ENCODE peak calls at places on chromosomes 5 and 9, in four cellular contexts. E, I, O and C are unnamed samples.

GRCh38 chr5:36491860-36492259 is 114.5 kb upstream of the SLC1A3 start:
- DNase-seq in E (no peak), I (no peak), O (no peak), C (no peak)

GRCh38 chr5:174829511-174829864 is 105.1 kb downstream of the MSX2 start:
- DNase-seq in E (no peak), I (no peak), O (no peak), C (no peak)

GRCh38 chr5:56290378-56291057 is 57.4 kb upstream of the ANKRD55 start:
- DNase-seq in E (no peak), I (no peak), O (no peak), C (no peak)

GRCh38 chr9:94159069-94159915 is 75.0 kb downstream of the PTPDC1 start:
- DNase-seq in E (no peak), I (no peak), O (no peak), C (no peak)

GRCh38 chr5:41176952-41177351 is 36.4 kb downstream of the C6 start:
- DNase-seq in E (peak; percentile 82), I (no peak), O (no peak), C (no peak)

GRCh38 chr5:167511-167910 is 23.8 kb upstream of the LRRC14B start:
- DNase-seq in E (peak; percentile 14), I (no peak), O (no peak), C (no peak)

GRCh38 chr9:134319306-134320194 is 6.7 kb upstream of the RXRA start:
- DNase-seq in E (no peak), I (no peak), O (no peak), C (no peak)

GRCh38 chr9:98256632-98257218 is 1.3 kb upstream of the TBC1D2 start:
- DNase-seq in E (no peak), I (no peak), O (peak; percentile 50), C (no peak)

GRCh38 chr5:154565123-154565522 is 87.1 kb upstream of the HAND1 start:
- DNase-seq in E (no peak), I (no peak), O (no peak), C (no peak)
- TF ChIP-seq FOS in E (no peak), I (no peak), O (no peak), C (no peak)

DNA sequence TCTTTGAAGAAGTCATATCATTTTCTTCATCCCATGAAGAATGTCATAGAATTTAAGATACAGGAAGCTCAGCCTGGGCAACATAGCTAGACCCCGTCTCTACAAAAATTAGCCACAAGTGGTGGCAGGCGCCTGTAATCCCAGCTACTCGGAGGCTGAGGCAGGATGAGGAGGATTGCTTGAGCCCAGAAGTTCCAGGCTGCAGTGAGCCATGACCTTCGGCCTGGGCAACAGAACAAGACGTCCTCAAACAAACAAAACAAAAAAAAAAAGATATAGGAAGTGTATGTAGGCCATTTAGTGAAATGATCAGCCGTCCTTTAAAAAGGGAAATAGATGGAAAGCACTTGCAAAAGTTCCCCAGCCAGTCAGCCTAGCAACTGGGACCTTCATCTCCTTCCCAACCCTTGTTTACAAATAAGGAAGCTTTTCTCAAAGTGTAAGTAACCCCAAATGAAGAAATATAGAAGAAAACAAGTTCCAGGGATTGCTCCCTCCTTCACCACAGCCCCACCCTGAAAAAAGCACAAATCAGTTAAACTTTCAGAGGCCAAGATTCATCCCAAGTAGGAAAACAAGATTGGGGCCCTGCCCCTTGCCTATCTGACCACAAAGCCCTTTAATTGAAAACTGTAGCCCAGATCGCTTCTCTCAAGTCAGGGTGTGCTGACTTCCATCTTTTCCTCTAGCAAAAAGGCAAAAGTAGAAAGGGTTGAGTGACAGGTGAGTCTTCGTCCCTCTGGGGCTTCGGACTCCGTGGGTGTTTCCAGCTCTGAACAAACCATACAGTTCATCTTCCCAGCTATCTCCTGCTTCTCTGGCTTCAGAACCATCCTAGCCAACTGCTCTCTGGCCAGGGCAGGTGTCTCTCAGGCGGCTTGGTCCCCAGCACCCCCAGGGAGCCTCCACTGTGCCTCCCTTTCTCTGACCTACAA is 1.2 kb downstream of the SLC31A2 start:
- DNase-seq in E (no peak), I (no peak), O (no peak), C (no peak)
- TF ChIP-seq FOS in E (no peak), I (no peak), O (no peak), C (no peak)

GRCh38 chr5:7396169-7397004 is 449 bp downstream of the ADCY2 start:
- DNase-seq in E (no peak), I (no peak), O (no peak), C (no peak)
- TF ChIP-seq FOS in E (no peak), I (no peak), O (no peak), C (no peak)

GRCh38 chr5:5798041-5798827 is 375.8 kb downstream of the ICE1 start:
- DNase-seq in E (no peak), I (no peak), O (no peak), C (no peak)
- TF ChIP-seq FOS in E (no peak), I (no peak), O (no peak), C (no peak)

GRCh38 chr5:57862471-57863282 is 380.1 kb upstream of the ACTBL2 start:
- DNase-seq in E (peak; percentile 69), I (no peak), O (no peak), C (no peak)
- TF ChIP-seq FOS in E (no peak), I (no peak), O (no peak), C (no peak)

GRCh38 chr5:52864884-52865283 is 77.2 kb downstream of the ITGA1 start:
- DNase-seq in E (peak; percentile 96), I (no peak), O (no peak), C (no peak)
- TF ChIP-seq FOS in E (no peak), I (no peak), O (no peak), C (no peak)

DNA sequence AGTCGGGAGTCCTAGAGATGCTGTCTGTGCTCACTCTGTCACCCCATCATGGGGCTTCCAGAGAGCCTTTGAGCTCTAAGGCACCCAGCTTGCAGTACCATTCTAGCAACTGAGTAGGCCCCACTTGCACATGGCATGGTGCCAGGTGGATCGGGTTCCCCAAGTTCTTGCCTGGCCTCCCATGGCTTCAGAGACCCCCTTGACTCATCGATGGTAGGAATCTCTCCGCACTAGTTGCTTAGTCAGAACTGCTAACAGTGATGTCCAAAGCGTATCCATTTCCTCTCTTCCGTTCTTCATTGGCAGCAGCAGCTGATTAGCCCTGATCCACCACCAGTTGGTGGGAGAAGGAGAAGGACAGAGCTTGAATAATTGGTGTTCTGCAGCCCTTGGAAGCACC is 70.3 kb upstream of the RARS1 start:
- DNase-seq in E (no peak), I (no peak), O (no peak), C (no peak)
- TF ChIP-seq FOS in E (no peak), I (no peak), O (no peak), C (no peak)

DNA sequence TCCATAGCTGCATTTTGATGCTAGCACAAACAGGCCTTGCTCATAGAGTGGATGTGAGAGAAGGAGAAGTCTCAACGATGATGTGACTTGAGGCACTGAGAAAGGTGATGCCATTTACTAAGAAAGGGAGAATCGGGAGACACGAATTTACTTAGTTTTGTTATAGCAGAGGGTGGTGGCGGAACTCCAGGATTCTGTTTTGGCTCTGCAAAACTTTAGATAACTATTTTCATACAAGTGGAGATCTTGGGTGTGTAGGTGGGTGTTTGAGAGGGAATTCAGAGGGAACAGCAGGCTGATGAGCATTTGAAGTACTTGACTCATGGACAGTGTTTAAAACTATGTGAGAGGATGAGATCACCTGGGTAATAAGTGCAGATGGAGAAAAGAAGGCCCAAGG is 43.2 kb downstream of the CACNA1B start:
- DNase-seq in E (no peak), I (no peak), O (no peak), C (no peak)
- TF ChIP-seq FOS in E (no peak), I (no peak), O (no peak), C (no peak)

DNA sequence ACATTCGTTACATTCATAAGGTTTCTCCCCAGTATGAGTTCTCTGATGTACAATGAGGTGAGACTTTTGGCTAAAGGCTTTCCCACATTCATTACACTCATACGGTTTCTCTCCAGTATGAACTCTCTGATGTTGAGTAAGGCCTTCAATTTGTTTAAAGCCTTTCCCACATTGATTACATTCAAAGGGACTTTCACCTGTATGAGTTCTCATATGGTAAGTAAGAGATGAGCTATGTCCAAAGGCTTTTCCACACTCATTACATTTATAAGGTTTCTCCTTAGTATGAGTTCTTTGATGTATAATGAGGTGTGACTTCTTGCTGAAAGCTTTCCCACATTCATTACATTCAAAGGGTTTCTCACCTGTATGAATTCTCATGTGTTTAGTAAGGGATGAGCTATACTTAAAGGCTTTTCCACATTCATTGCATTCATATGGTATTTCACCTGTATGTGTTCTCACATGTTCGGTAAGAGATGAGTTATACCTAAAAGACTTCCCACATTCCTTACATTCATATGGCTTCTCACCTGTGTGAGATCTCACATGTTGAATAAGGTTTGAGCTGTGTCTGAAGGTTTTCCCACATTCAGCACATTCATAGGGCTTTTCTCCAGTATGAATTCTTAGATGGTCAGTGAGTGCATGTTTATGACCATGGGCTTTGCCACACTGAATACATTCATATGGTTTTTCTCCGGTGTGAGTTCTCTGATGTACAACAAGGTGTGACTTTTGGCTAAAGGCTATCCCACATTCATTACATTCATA is 13.5 kb downstream of the ZFP37 start:
- DNase-seq in E (no peak), I (no peak), O (no peak), C (no peak)
- TF ChIP-seq FOS in E (no peak), I (no peak), O (no peak), C (no peak)